ENCODE peak calls at places on chromosomes 16 and 17, in seven cellular contexts. One of them, this sample, is unnamed.

GRCh38 chr16:19348578-19349315 is 63.2 kb downstream of the CLEC19A start:
- DNase-seq in right lobe of liver: no peak
- DNase-seq in transverse colon: no peak
- DNase-seq in fibroblast of lung: peak
- DNase-seq in small intestine: no peak
- DNase-seq in heart left ventricle: no peak
- DNase-seq in ovary: no peak
- DNase-seq in this sample: no peak

GRCh38 chr17:36869856-36870617 is 67.2 kb upstream of the LHX1 start:
- DNase-seq in right lobe of liver: no peak
- DNase-seq in transverse colon: no peak
- DNase-seq in fibroblast of lung: peak
- DNase-seq in small intestine: no peak
- DNase-seq in heart left ventricle: no peak
- DNase-seq in ovary: no peak
- DNase-seq in this sample: no peak

GRCh38 chr17:17443173-17443572 is 33.6 kb upstream of the MED9 start:
- DNase-seq in right lobe of liver: no peak
- DNase-seq in transverse colon: no peak
- DNase-seq in fibroblast of lung: no peak
- DNase-seq in small intestine: no peak
- DNase-seq in heart left ventricle: no peak
- DNase-seq in ovary: no peak
- DNase-seq in this sample: no peak

GRCh38 chr17:83035722-83036121 is 43.7 kb upstream of the METRNL start:
- DNase-seq in right lobe of liver: no peak
- DNase-seq in transverse colon: no peak
- DNase-seq in fibroblast of lung: no peak
- DNase-seq in small intestine: no peak
- DNase-seq in heart left ventricle: no peak
- DNase-seq in ovary: no peak
- DNase-seq in this sample: no peak

GRCh38 chr16:30977502-30977901 is 7.5 kb upstream of the HSD3B7 start:
- DNase-seq in right lobe of liver: no peak
- DNase-seq in transverse colon: no peak
- DNase-seq in fibroblast of lung: no peak
- DNase-seq in small intestine: no peak
- DNase-seq in heart left ventricle: no peak
- DNase-seq in ovary: no peak
- DNase-seq in this sample: no peak

GRCh38 chr16:78953526-78953925 is 647.0 kb downstream of the MAF start:
- DNase-seq in right lobe of liver: no peak
- DNase-seq in transverse colon: no peak
- DNase-seq in fibroblast of lung: no peak
- DNase-seq in small intestine: no peak
- DNase-seq in heart left ventricle: no peak
- DNase-seq in ovary: no peak
- DNase-seq in this sample: no peak

GRCh38 chr16:73064996-73065349 is 17.0 kb upstream of the ZFHX3 start:
- DNase-seq in right lobe of liver: no peak
- DNase-seq in transverse colon: no peak
- DNase-seq in fibroblast of lung: no peak
- DNase-seq in small intestine: no peak
- DNase-seq in heart left ventricle: no peak
- DNase-seq in ovary: no peak
- DNase-seq in this sample: no peak

GRCh38 chr17:31096106-31096436 is 1.3 kb downstream of the NF1 start:
- DNase-seq in right lobe of liver: no peak
- DNase-seq in transverse colon: no peak
- DNase-seq in fibroblast of lung: no peak
- DNase-seq in small intestine: no peak
- DNase-seq in heart left ventricle: no peak
- DNase-seq in ovary: no peak
- DNase-seq in this sample: no peak

GRCh38 chr17:33469911-33470310 is 176.8 kb upstream of the ASIC2 start:
- DNase-seq in right lobe of liver: no peak
- DNase-seq in transverse colon: peak
- DNase-seq in fibroblast of lung: peak
- DNase-seq in small intestine: peak
- DNase-seq in heart left ventricle: no peak
- DNase-seq in ovary: no peak
- DNase-seq in this sample: no peak

GRCh38 chr17:7854078-7854777 is 638 bp upstream of the TMEM88 start:
- DNase-seq in right lobe of liver: peak
- DNase-seq in transverse colon: no peak
- DNase-seq in fibroblast of lung: no peak
- DNase-seq in small intestine: no peak
- DNase-seq in heart left ventricle: no peak
- DNase-seq in ovary: no peak
- DNase-seq in this sample: peak

GRCh38 chr17:8350339-8350738 is 10.7 kb downstream of the ODF4 start:
- DNase-seq in right lobe of liver: no peak
- DNase-seq in transverse colon: no peak
- DNase-seq in fibroblast of lung: no peak
- DNase-seq in small intestine: no peak
- DNase-seq in heart left ventricle: no peak
- DNase-seq in ovary: no peak
- DNase-seq in this sample: no peak

GRCh38 chr16:24731722-24732419 is 2.4 kb downstream of the TNRC6A start:
- DNase-seq in right lobe of liver: peak
- DNase-seq in transverse colon: no peak
- DNase-seq in fibroblast of lung: no peak
- DNase-seq in small intestine: peak
- DNase-seq in heart left ventricle: peak
- DNase-seq in ovary: peak
- DNase-seq in this sample: peak

GRCh38 chr17:2854662-2855061 is 58.4 kb downstream of the RAP1GAP2 start:
- DNase-seq in right lobe of liver: no peak
- DNase-seq in transverse colon: peak
- DNase-seq in fibroblast of lung: no peak
- DNase-seq in small intestine: peak
- DNase-seq in heart left ventricle: no peak
- DNase-seq in ovary: no peak
- DNase-seq in this sample: no peak

GRCh38 chr16:87855852-87856715 is 13.2 kb downstream of the SLC7A5 start:
- DNase-seq in right lobe of liver: peak
- DNase-seq in transverse colon: peak
- DNase-seq in fibroblast of lung: peak
- DNase-seq in small intestine: peak
- DNase-seq in heart left ventricle: peak
- DNase-seq in ovary: no peak
- DNase-seq in this sample: peak

GRCh38 chr16:8187782-8188372 is 402.4 kb downstream of the TMEM114 start:
- DNase-seq in right lobe of liver: no peak
- DNase-seq in transverse colon: no peak
- DNase-seq in fibroblast of lung: no peak
- DNase-seq in small intestine: no peak
- DNase-seq in heart left ventricle: no peak
- DNase-seq in ovary: no peak
- DNase-seq in this sample: no peak

GRCh38 chr17:55704412-55704811 is 18.3 kb downstream of the TMEM100 start:
- DNase-seq in right lobe of liver: no peak
- DNase-seq in transverse colon: no peak
- DNase-seq in fibroblast of lung: no peak
- DNase-seq in small intestine: no peak
- DNase-seq in heart left ventricle: no peak
- DNase-seq in ovary: no peak
- DNase-seq in this sample: no peak

GRCh38 chr16:1773703-1774455 is 945 bp upstream of the MRPS34 start:
- DNase-seq in right lobe of liver: peak
- DNase-seq in transverse colon: peak
- DNase-seq in fibroblast of lung: peak
- DNase-seq in small intestine: peak
- DNase-seq in heart left ventricle: peak
- DNase-seq in ovary: no peak
- DNase-seq in this sample: peak

GRCh38 chr16:57723170-57723569 is 12.4 kb upstream of the KATNB1 start:
- DNase-seq in right lobe of liver: no peak
- DNase-seq in transverse colon: no peak
- DNase-seq in fibroblast of lung: no peak
- DNase-seq in small intestine: no peak
- DNase-seq in heart left ventricle: no peak
- DNase-seq in ovary: no peak
- DNase-seq in this sample: no peak

GRCh38 chr16:83899978-83900377 is 1.1 kb downstream of the MLYCD start:
- DNase-seq in right lobe of liver: no peak
- DNase-seq in transverse colon: no peak
- DNase-seq in fibroblast of lung: no peak
- DNase-seq in small intestine: peak
- DNase-seq in heart left ventricle: no peak
- DNase-seq in ovary: no peak
- DNase-seq in this sample: no peak
- H3K27ac ChIP-seq in right lobe of liver: peak
- H3K27ac ChIP-seq in transverse colon: peak
- H3K27ac ChIP-seq in fibroblast of lung: no peak
- H3K27ac ChIP-seq in small intestine: peak
- H3K27ac ChIP-seq in heart left ventricle: peak
- H3K27ac ChIP-seq in ovary: no peak
- H3K27ac ChIP-seq in this sample: peak

GRCh38 chr16:67013238-67013822 is 15.6 kb upstream of the CBFB start:
- DNase-seq in right lobe of liver: no peak
- DNase-seq in transverse colon: no peak
- DNase-seq in fibroblast of lung: no peak
- DNase-seq in small intestine: no peak
- DNase-seq in heart left ventricle: no peak
- DNase-seq in ovary: no peak
- DNase-seq in this sample: no peak
- H3K4me3 ChIP-seq in right lobe of liver: peak
- H3K4me3 ChIP-seq in transverse colon: peak
- H3K4me3 ChIP-seq in fibroblast of lung: peak
- H3K4me3 ChIP-seq in small intestine: no peak
- H3K4me3 ChIP-seq in heart left ventricle: peak
- H3K4me3 ChIP-seq in ovary: peak
- H3K4me3 ChIP-seq in this sample: peak

GRCh38 chr17:79960788-79961522 is 74.7 kb downstream of the TBC1D16 start:
- DNase-seq in right lobe of liver: no peak
- DNase-seq in transverse colon: no peak
- DNase-seq in fibroblast of lung: peak
- DNase-seq in small intestine: no peak
- DNase-seq in heart left ventricle: no peak
- DNase-seq in ovary: no peak
- DNase-seq in this sample: no peak
- H3K27ac ChIP-seq in right lobe of liver: no peak
- H3K27ac ChIP-seq in transverse colon: no peak
- H3K27ac ChIP-seq in fibroblast of lung: no peak
- H3K27ac ChIP-seq in small intestine: no peak
- H3K27ac ChIP-seq in heart left ventricle: no peak
- H3K27ac ChIP-seq in ovary: no peak
- H3K27ac ChIP-seq in this sample: no peak

GRCh38 chr16:29845656-29846055 is 17.4 kb downstream of the CDIPT start:
- DNase-seq in right lobe of liver: no peak
- DNase-seq in transverse colon: no peak
- DNase-seq in fibroblast of lung: no peak
- DNase-seq in small intestine: no peak
- DNase-seq in heart left ventricle: no peak
- DNase-seq in ovary: no peak
- DNase-seq in this sample: no peak
- H3K4me3 ChIP-seq in right lobe of liver: no peak
- H3K4me3 ChIP-seq in transverse colon: no peak
- H3K4me3 ChIP-seq in fibroblast of lung: no peak
- H3K4me3 ChIP-seq in small intestine: no peak
- H3K4me3 ChIP-seq in heart left ventricle: no peak
- H3K4me3 ChIP-seq in ovary: no peak
- H3K4me3 ChIP-seq in this sample: no peak

This sample was measured in right cardiac atrium.